ENCODE peak calls at places on chromosomes 1 and 21, in nine cellular contexts. One of them, this sample, is unnamed.

GRCh38 chr1:110048240-110048639 is 13.8 kb downstream of the STRIP1 start:
- DNase-seq in cardiac muscle cell: no peak
- DNase-seq in HepG2: no peak
- DNase-seq in adrenal gland: no peak
- DNase-seq in hepatocyte: no peak
- DNase-seq in SJSA1: no peak
- DNase-seq in heart left ventricle: no peak
- DNase-seq in thoracic aorta: no peak
- DNase-seq in A549: no peak
- DNase-seq in this sample: no peak

GRCh38 chr21:39116761-39117425 is 66.4 kb downstream of the PSMG1 start:
- DNase-seq in heart left ventricle: no peak
- DNase-seq in SJSA1: no peak
- DNase-seq in cardiac muscle cell: no peak
- DNase-seq in hepatocyte: no peak
- DNase-seq in adrenal gland: no peak
- DNase-seq in thoracic aorta: no peak
- DNase-seq in HepG2: no peak
- DNase-seq in A549: no peak
- DNase-seq in this sample: no peak

GRCh38 chr1:109802901-109803561 is 39.3 kb upstream of the EPS8L3 start:
- DNase-seq in SJSA1: peak; percentile 36
- DNase-seq in hepatocyte: no peak
- DNase-seq in thoracic aorta: no peak
- DNase-seq in adrenal gland: no peak
- DNase-seq in HepG2: no peak
- DNase-seq in A549: no peak
- DNase-seq in cardiac muscle cell: no peak
- DNase-seq in heart left ventricle: peak; percentile 47
- DNase-seq in this sample: no peak

GRCh38 chr1:214404154-214404553 is 123.2 kb downstream of the SMYD2 start:
- DNase-seq in SJSA1: no peak
- DNase-seq in heart left ventricle: no peak
- DNase-seq in adrenal gland: no peak
- DNase-seq in thoracic aorta: no peak
- DNase-seq in HepG2: no peak
- DNase-seq in A549: no peak
- DNase-seq in hepatocyte: no peak
- DNase-seq in cardiac muscle cell: no peak
- DNase-seq in this sample: no peak

GRCh38 chr21:45618846-45619485 is 24.6 kb upstream of the PCBP3 start:
- DNase-seq in HepG2: no peak
- DNase-seq in thoracic aorta: no peak
- DNase-seq in cardiac muscle cell: no peak
- DNase-seq in heart left ventricle: no peak
- DNase-seq in SJSA1: no peak
- DNase-seq in A549: no peak
- DNase-seq in adrenal gland: no peak
- DNase-seq in hepatocyte: no peak
- DNase-seq in this sample: no peak

GRCh38 chr1:11704226-11704619 is 12.7 kb downstream of the DRAXIN start:
- DNase-seq in thoracic aorta: no peak
- DNase-seq in hepatocyte: no peak
- DNase-seq in SJSA1: no peak
- DNase-seq in HepG2: no peak
- DNase-seq in A549: no peak
- DNase-seq in cardiac muscle cell: no peak
- DNase-seq in heart left ventricle: no peak
- DNase-seq in adrenal gland: no peak
- DNase-seq in this sample: no peak

GRCh38 chr1:80221319-80221718 is 1214.8 kb upstream of the ADGRL4 start:
- DNase-seq in adrenal gland: no peak
- DNase-seq in HepG2: no peak
- DNase-seq in cardiac muscle cell: no peak
- DNase-seq in SJSA1: no peak
- DNase-seq in A549: no peak
- DNase-seq in hepatocyte: no peak
- DNase-seq in thoracic aorta: no peak
- DNase-seq in heart left ventricle: no peak
- DNase-seq in this sample: no peak

GRCh38 chr1:203351037-203351625 is at the start of gene FMOD:
- DNase-seq in hepatocyte: peak; percentile 86
- DNase-seq in heart left ventricle: peak; percentile 59
- DNase-seq in thoracic aorta: peak; percentile 13
- DNase-seq in A549: no peak
- DNase-seq in adrenal gland: no peak
- DNase-seq in cardiac muscle cell: no peak
- DNase-seq in SJSA1: no peak
- DNase-seq in HepG2: no peak
- DNase-seq in this sample: peak; percentile 89

GRCh38 chr1:27031235-27032118 is 18.8 kb upstream of the TENT5B start:
- DNase-seq in SJSA1: peak; percentile 90
- DNase-seq in heart left ventricle: peak; percentile 87
- DNase-seq in cardiac muscle cell: no peak
- DNase-seq in hepatocyte: peak; percentile 85
- DNase-seq in adrenal gland: peak; percentile 94
- DNase-seq in HepG2: no peak
- DNase-seq in A549: no peak
- DNase-seq in thoracic aorta: peak; percentile 74
- DNase-seq in this sample: peak; percentile 63

GRCh38 chr1:211697356-211697755 is 21.9 kb upstream of the NEK2 start:
- DNase-seq in HepG2: no peak
- DNase-seq in adrenal gland: no peak
- DNase-seq in hepatocyte: no peak
- DNase-seq in thoracic aorta: no peak
- DNase-seq in heart left ventricle: peak; percentile 41
- DNase-seq in SJSA1: no peak
- DNase-seq in cardiac muscle cell: no peak
- DNase-seq in A549: no peak
- DNase-seq in this sample: no peak

GRCh38 chr1:77018386-77019156 is 151.3 kb downstream of the ST6GALNAC5 start:
- DNase-seq in A549: no peak
- DNase-seq in thoracic aorta: no peak
- DNase-seq in cardiac muscle cell: no peak
- DNase-seq in adrenal gland: no peak
- DNase-seq in heart left ventricle: no peak
- DNase-seq in HepG2: no peak
- DNase-seq in hepatocyte: no peak
- DNase-seq in SJSA1: no peak
- DNase-seq in this sample: no peak

GRCh38 chr21:41761211-41762181 is 5.4 kb downstream of the RIPK4 start:
- DNase-seq in adrenal gland: peak; percentile 60
- DNase-seq in heart left ventricle: peak; percentile 74
- DNase-seq in hepatocyte: peak; percentile 55
- DNase-seq in SJSA1: peak; percentile 68
- DNase-seq in A549: peak; percentile 51
- DNase-seq in cardiac muscle cell: peak; percentile 51
- DNase-seq in HepG2: peak; percentile 38
- DNase-seq in thoracic aorta: no peak
- DNase-seq in this sample: peak; percentile 75

GRCh38 chr1:92662048-92662447 is 122.9 kb downstream of the EVI5 start:
- DNase-seq in adrenal gland: no peak
- DNase-seq in heart left ventricle: no peak
- DNase-seq in SJSA1: no peak
- DNase-seq in A549: no peak
- DNase-seq in HepG2: no peak
- DNase-seq in hepatocyte: no peak
- DNase-seq in cardiac muscle cell: no peak
- DNase-seq in thoracic aorta: no peak
- DNase-seq in this sample: no peak

GRCh38 chr1:248740876-248741275 is 14.7 kb downstream of the LYPD8 start:
- DNase-seq in SJSA1: no peak
- DNase-seq in cardiac muscle cell: no peak
- DNase-seq in heart left ventricle: no peak
- DNase-seq in HepG2: no peak
- DNase-seq in A549: no peak
- DNase-seq in adrenal gland: no peak
- DNase-seq in thoracic aorta: no peak
- DNase-seq in hepatocyte: no peak
- DNase-seq in this sample: no peak

GRCh38 chr1:223709598-223709997 is 2.7 kb upstream of the CAPN2 start:
- DNase-seq in cardiac muscle cell: no peak
- DNase-seq in hepatocyte: no peak
- DNase-seq in heart left ventricle: no peak
- DNase-seq in thoracic aorta: no peak
- DNase-seq in HepG2: no peak
- DNase-seq in SJSA1: no peak
- DNase-seq in A549: peak; percentile 48
- DNase-seq in adrenal gland: no peak
- DNase-seq in this sample: no peak

GRCh38 chr1:212637902-212638301 is 29.3 kb downstream of the ATF3 start:
- DNase-seq in cardiac muscle cell: no peak
- DNase-seq in A549: no peak
- DNase-seq in SJSA1: no peak
- DNase-seq in heart left ventricle: no peak
- DNase-seq in adrenal gland: no peak
- DNase-seq in HepG2: no peak
- DNase-seq in thoracic aorta: no peak
- DNase-seq in hepatocyte: no peak
- DNase-seq in this sample: no peak

GRCh38 chr21:36237441-36237840 is 80.8 kb downstream of the DOP1B start:
- DNase-seq in A549: no peak
- DNase-seq in heart left ventricle: no peak
- DNase-seq in adrenal gland: no peak
- DNase-seq in hepatocyte: no peak
- DNase-seq in HepG2: no peak
- DNase-seq in thoracic aorta: no peak
- DNase-seq in SJSA1: no peak
- DNase-seq in cardiac muscle cell: no peak
- DNase-seq in this sample: no peak

GRCh38 chr1:12424793-12425192 is 193.2 kb downstream of the DHRS3 start:
- DNase-seq in SJSA1: no peak
- DNase-seq in heart left ventricle: no peak
- DNase-seq in thoracic aorta: no peak
- DNase-seq in hepatocyte: no peak
- DNase-seq in adrenal gland: no peak
- DNase-seq in HepG2: no peak
- DNase-seq in cardiac muscle cell: no peak
- DNase-seq in A549: no peak
- DNase-seq in this sample: no peak

DNA sequence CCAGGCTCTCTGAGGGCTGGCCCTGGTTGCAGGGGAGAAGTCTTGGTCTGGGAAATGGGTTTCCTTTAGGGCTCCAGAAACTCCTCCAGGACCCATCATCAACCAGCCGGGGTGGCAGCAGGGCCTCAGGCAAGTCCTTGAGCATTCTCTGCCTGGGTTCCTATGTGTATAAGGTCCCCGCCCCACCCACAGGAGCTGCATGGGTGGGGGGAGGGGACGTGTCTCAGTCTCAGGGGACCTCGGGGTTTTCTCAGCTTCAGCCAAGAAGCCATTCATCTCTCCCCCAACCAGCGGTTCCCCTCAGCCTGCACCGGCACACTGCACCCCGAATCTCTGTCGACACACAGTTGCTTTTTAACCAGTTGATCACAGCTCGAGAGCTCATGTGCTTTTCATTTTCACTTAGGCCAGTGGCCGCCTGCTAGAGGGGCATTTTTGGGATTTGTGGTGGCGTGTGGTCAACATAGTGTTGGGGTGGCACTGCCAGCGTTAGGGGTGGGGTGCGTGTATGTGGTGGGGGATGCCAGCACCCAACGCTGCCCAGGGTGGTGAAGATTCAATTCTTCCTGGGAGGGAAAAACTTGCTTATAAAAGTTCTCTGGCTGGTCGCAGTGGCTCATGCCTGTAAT is 6.5 kb downstream of the RUNX3 start:
- DNase-seq in adrenal gland: no peak
- DNase-seq in heart left ventricle: no peak
- DNase-seq in cardiac muscle cell: no peak
- DNase-seq in A549: no peak
- DNase-seq in HepG2: no peak
- DNase-seq in hepatocyte: no peak
- DNase-seq in thoracic aorta: no peak
- DNase-seq in SJSA1: no peak
- DNase-seq in this sample: no peak
- H3K4me3 ChIP-seq in adrenal gland: no peak overlapping the region
- H3K4me3 ChIP-seq in heart left ventricle: no peak overlapping the region
- H3K4me3 ChIP-seq in cardiac muscle cell: no peak overlapping the region
- H3K4me3 ChIP-seq in A549: no peak overlapping the region
- H3K4me3 ChIP-seq in HepG2: no peak overlapping the region
- H3K4me3 ChIP-seq in hepatocyte: no peak overlapping the region
- H3K4me3 ChIP-seq in thoracic aorta: no peak overlapping the region
- H3K4me3 ChIP-seq in SJSA1: no peak overlapping the region
- H3K4me3 ChIP-seq in this sample: no peak overlapping the region

DNA sequence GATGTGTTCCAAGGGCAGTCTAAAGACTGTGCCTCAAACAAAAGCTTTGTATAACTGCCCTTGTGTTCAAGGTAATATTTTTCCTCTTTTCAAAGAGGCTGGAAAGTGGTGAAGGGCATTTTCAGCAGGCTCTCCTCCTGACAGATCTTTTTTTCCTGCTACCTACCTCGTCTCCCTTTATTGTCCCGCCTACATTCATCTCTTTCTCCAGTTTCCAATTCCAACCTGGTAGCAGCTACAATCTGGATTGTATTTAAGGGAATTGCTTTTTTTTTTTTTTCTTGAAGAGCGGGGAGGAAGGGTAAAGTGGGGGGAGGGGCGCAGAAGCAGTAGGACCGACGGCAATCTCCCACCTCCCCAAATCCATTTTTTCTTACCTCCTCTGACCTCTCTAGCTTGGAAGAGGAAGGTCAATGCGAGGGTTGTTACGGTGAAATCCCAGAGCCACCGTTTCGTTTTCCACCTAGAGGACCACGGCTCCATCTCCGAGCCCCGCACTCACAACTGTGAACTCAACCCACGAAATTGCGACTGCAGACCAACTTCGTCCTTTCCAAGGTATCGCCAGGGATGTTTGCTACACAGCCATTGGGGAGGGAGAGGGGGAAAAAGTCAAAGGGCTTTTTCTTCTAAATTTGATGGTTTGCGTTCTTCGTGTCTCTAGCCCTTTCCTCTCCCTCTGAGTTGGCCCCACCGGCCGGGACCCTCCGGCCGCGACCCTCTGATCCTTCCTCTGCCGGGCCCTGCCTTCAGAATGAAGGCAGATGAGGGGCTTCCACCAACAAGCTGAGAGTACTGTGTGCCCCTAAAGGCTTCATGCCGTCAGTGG is at the start of gene COL11A1:
- DNase-seq in adrenal gland: no peak
- DNase-seq in cardiac muscle cell: peak; percentile 49
- DNase-seq in hepatocyte: peak; percentile 20
- DNase-seq in HepG2: no peak
- DNase-seq in A549: no peak
- DNase-seq in thoracic aorta: no peak
- DNase-seq in SJSA1: peak; percentile 50
- DNase-seq in heart left ventricle: no peak
- DNase-seq in this sample: no peak
- H3K4me3 ChIP-seq in adrenal gland: no peak within 1 kb of the TSS
- H3K4me3 ChIP-seq in cardiac muscle cell: peak within 1 kb of the TSS; percentile 62
- H3K4me3 ChIP-seq in hepatocyte: peak within 1 kb of the TSS; percentile 74
- H3K4me3 ChIP-seq in HepG2: no peak within 1 kb of the TSS
- H3K4me3 ChIP-seq in A549: peak within 1 kb of the TSS; percentile 51
- H3K4me3 ChIP-seq in thoracic aorta: peak within 1 kb of the TSS; percentile 71
- H3K4me3 ChIP-seq in SJSA1: peak within 1 kb of the TSS; percentile 57
- H3K4me3 ChIP-seq in heart left ventricle: peak within 1 kb of the TSS; percentile 37
- H3K4me3 ChIP-seq in this sample: peak within 1 kb of the TSS; percentile 8

GRCh38 chr1:220887202-220887867 is 8.1 kb downstream of the HLX start:
- DNase-seq in SJSA1: no peak
- DNase-seq in thoracic aorta: no peak
- DNase-seq in adrenal gland: no peak
- DNase-seq in cardiac muscle cell: peak; percentile 72
- DNase-seq in A549: no peak
- DNase-seq in hepatocyte: peak; percentile 36
- DNase-seq in HepG2: no peak
- DNase-seq in heart left ventricle: peak; percentile 32
- DNase-seq in this sample: no peak
- H3K4me3 ChIP-seq in SJSA1: no peak overlapping the region
- H3K4me3 ChIP-seq in thoracic aorta: peak overlapping the region; percentile 65
- H3K4me3 ChIP-seq in adrenal gland: no peak overlapping the region
- H3K4me3 ChIP-seq in cardiac muscle cell: peak overlapping the region; percentile 15
- H3K4me3 ChIP-seq in A549: no peak overlapping the region
- H3K4me3 ChIP-seq in hepatocyte: no peak overlapping the region
- H3K4me3 ChIP-seq in HepG2: no peak overlapping the region
- H3K4me3 ChIP-seq in heart left ventricle: peak overlapping the region; percentile 26
- H3K4me3 ChIP-seq in this sample: no peak overlapping the region

GRCh38 chr1:17052038-17052437 is 1.8 kb downstream of the SDHB start:
- DNase-seq in SJSA1: no peak
- DNase-seq in HepG2: peak; percentile 24
- DNase-seq in cardiac muscle cell: no peak
- DNase-seq in thoracic aorta: no peak
- DNase-seq in A549: no peak
- DNase-seq in hepatocyte: no peak
- DNase-seq in heart left ventricle: no peak
- DNase-seq in adrenal gland: no peak
- DNase-seq in this sample: no peak
- H3K4me3 ChIP-seq in SJSA1: no peak overlapping the region
- H3K4me3 ChIP-seq in HepG2: peak overlapping the region; percentile 94
- H3K4me3 ChIP-seq in cardiac muscle cell: no peak overlapping the region
- H3K4me3 ChIP-seq in thoracic aorta: no peak overlapping the region
- H3K4me3 ChIP-seq in A549: peak overlapping the region; percentile 72
- H3K4me3 ChIP-seq in hepatocyte: no peak overlapping the region
- H3K4me3 ChIP-seq in heart left ventricle: peak overlapping the region; percentile 64
- H3K4me3 ChIP-seq in adrenal gland: no peak overlapping the region
- H3K4me3 ChIP-seq in this sample: no peak overlapping the region